ENCODE peak calls at places on chromosome 22, in ten cellular contexts. Q is tibial artery, M is stomach, V is HCT116, R is A549, B is retinal pigment epithelial cell, A is foreskin fibroblast, C is uterus, E is cardiac fibroblast, I is prostate gland. Y is an unnamed sample.

GRCh38 chr22:49088801-49089791 is 738.6 kb downstream of the BRD1 start:
- DNase-seq in I (no peak), A (no peak), B (no peak), E (no peak), M (no peak), C (no peak), R (no peak), Q (no peak), V (no peak), Y (no peak)

GRCh38 chr22:24996420-24996952 is 44.0 kb downstream of the KIAA1671 start:
- DNase-seq in Q (no peak), C (no peak), M (no peak), E (peak), I (peak), B (peak), R (peak), A (peak), V (peak), Y (peak)

GRCh38 chr22:50576806-50577696 is 1.2 kb downstream of the CPT1B start:
- DNase-seq in R (no peak), E (no peak), I (no peak), B (no peak), V (no peak), C (no peak), A (no peak), Q (no peak), M (no peak), Y (no peak)

GRCh38 chr22:41177040-41177625 is 28.0 kb upstream of the L3MBTL2 start:
- DNase-seq in C (no peak), R (no peak), B (no peak), A (no peak), Q (no peak), I (no peak), E (no peak), V (no peak), M (no peak), Y (no peak)

GRCh38 chr22:28822930-28823481 is 22.6 kb upstream of the XBP1 start:
- DNase-seq in V (no peak), B (no peak), Q (no peak), C (no peak), M (peak), E (no peak), I (peak), A (no peak), R (no peak), Y (no peak)

GRCh38 chr22:19967850-19968449 is 26.3 kb upstream of the TXNRD2 start:
- DNase-seq in R (no peak), M (no peak), E (no peak), V (no peak), I (no peak), Q (no peak), C (no peak), B (no peak), A (no peak), Y (no peak)

GRCh38 chr22:29719894-29720645 is at the start of gene CABP7:
- DNase-seq in E (no peak), I (no peak), B (no peak), M (no peak), V (no peak), R (no peak), C (no peak), A (peak), Q (no peak), Y (no peak)

GRCh38 chr22:20779813-20780148 is 5.9 kb downstream of the SERPIND1 start:
- DNase-seq in M (no peak), B (peak), V (no peak), R (no peak), Q (no peak), E (peak), C (no peak), A (peak), I (no peak), Y (peak)

GRCh38 chr22:43399980-43400358 is 11.8 kb upstream of the MPPED1 start:
- DNase-seq in B (no peak), I (no peak), C (no peak), M (no peak), A (no peak), Q (no peak), E (no peak), R (no peak), V (no peak), Y (no peak)

GRCh38 chr22:16964366-16964765 is 43.7 kb downstream of the GAB4 start:
- DNase-seq in Q (no peak), M (no peak), I (no peak), V (no peak), R (no peak), E (no peak), C (no peak), A (no peak), B (no peak), Y (no peak)

GRCh38 chr22:16965083-16965482 is 42.9 kb downstream of the GAB4 start:
- DNase-seq in M (no peak), I (no peak), B (no peak), R (no peak), A (no peak), Q (no peak), E (no peak), C (no peak), V (no peak), Y (no peak)

GRCh38 chr22:16961477-16962186 is 46.4 kb downstream of the GAB4 start:
- DNase-seq in A (no peak), M (no peak), V (no peak), I (no peak), B (no peak), E (no peak), Q (no peak), C (no peak), R (no peak), Y (no peak)

GRCh38 chr22:16962501-16962900 is 45.5 kb downstream of the GAB4 start:
- DNase-seq in A (no peak), Q (no peak), B (no peak), M (no peak), R (no peak), C (no peak), I (no peak), V (no peak), E (no peak), Y (no peak)

DNA sequence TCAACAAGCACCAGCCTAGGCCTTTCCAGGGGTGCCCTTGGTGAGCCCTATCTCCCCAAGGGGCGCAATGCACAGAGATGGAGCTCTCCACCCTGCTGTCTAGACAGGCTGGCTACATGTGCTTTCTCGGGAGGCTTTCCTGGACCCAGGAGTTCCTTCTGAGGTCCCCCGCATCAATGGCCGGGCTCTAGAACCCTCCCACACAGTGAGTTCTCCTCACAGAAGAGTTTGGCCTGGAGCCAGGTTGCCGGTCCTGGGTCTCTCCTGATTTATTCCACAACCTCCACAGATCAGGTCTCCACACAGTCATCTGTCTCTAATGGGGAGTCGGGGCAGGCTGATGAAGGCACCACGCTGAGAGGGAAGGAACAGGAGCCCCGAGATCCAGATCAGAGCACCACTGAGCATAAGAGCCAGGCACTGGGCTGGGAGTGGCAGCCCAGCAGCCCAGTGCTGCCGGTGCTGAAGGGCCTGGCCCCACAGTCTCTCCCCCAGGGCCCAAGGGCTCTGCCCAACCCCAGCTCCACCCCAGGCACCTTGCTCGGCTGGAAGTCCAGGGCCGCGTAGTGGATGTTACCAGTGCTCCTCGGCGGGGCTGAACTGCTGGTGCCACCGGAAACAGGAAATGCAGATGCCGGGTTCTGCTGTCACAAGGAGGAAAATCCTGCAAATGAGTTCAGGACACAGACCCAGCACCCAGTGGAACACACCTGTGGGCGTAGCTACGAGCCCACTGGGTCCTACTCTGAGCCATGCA is 44.7 kb downstream of the GAB4 start:
- DNase-seq in I (no peak), R (no peak), C (no peak), Q (no peak), A (no peak), E (no peak), B (no peak), M (no peak), V (no peak), Y (no peak)
- H3K4me3 ChIP-seq in I (no peak), R (no peak), C (no peak), Q (no peak), A (no peak), E (no peak), B (no peak), M (no peak), V (no peak), Y (no peak)

DNA sequence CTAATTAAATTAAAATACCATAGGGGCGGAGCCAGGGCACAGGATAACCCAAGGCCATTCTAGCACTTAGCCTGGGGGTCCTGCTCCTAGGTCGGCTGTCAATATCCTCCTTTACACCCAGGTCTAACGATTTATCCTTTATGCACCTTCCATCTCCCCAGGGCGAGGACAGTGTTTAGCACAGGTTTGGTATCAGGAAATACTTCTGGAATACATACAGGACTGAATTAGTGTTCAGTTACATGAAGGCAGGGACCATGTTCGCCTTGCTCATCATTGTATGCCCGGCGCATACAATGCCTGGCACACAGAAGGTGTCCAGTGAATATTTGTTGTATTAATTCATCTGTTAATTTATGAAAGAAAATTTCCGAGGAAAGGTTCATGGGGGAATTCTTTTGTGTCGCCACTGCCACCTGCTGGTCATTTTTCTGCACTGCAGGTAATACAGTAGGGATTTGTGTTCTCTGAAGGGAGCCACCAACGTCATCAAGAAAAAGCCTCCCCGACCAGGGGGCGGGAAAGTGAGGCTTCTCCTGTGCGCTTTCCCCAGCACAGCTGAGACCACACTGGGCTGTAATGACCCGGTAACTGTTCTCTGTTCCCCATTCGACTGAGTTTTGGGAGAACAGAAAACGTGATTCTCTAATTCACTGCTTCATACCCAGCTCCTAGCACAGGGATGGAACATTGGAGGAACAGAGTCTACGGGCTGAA is 68.7 kb upstream of the ASPHD2 start:
- DNase-seq in B (peak), M (peak), A (peak), V (peak), Q (peak), E (peak), I (peak), R (peak), C (peak), Y (peak)
- TF ChIP-seq CTCF in B (peak), M (peak), A (peak), V (peak), Q (peak), E (peak), I (peak), R (peak), C (peak), Y (peak)

DNA sequence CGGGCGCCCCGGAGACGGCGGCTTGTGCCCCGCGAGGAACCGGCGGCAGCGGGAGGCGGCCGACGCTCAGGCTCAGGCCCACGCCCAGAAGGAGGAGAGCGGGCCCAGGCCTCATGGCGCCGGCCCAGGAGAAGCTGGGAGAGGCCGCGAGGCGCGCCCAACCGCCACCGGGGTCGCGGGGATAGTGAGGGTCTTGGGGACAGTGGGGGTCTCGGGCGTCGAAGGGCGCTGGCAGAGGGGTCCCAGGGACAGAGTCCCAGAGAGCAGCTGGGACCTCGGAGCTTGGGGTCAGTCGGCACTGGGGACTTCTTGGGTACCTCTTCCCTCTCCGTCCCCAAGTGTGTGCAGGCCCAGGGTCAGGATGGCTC is at the start of gene PKDREJ:
- DNase-seq in C (no peak), M (no peak), I (no peak), B (no peak), V (no peak), Q (no peak), R (no peak), E (no peak), A (no peak), Y (no peak)
- H3K4me3 ChIP-seq in C (no peak), M (peak), I (peak), B (no peak), V (no peak), Q (peak), R (no peak), E (no peak), A (no peak), Y (no peak)

GRCh38 chr22:37951305-37951704 is 2.1 kb downstream of the C22orf23 start:
- DNase-seq in C (no peak), E (no peak), M (no peak), V (no peak), B (no peak), Q (no peak), I (no peak), A (peak), R (peak), Y (peak)
- TF ChIP-seq CTCF in C (no peak), E (no peak), M (no peak), V (no peak), B (peak), Q (no peak), I (no peak), A (no peak), R (no peak), Y (peak)

GRCh38 chr22:36211237-36211881 is 9.8 kb upstream of the APOL4 start:
- DNase-seq in V (no peak), Q (peak), A (no peak), I (no peak), C (no peak), R (no peak), M (no peak), B (no peak), E (peak), Y (peak)

GRCh38 chr22:36213596-36213995 is 12.0 kb upstream of the APOL4 start:
- DNase-seq in E (no peak), M (no peak), I (no peak), V (no peak), B (no peak), C (no peak), Q (no peak), R (no peak), A (no peak), Y (no peak)

GRCh38 chr22:36208934-36209333 is 7.3 kb upstream of the APOL4 start:
- DNase-seq in B (no peak), R (no peak), C (no peak), A (no peak), M (no peak), E (no peak), V (no peak), Q (no peak), I (no peak), Y (no peak)

GRCh38 chr22:36215976-36216375 is 14.4 kb upstream of the APOL4 start:
- DNase-seq in I (no peak), C (no peak), V (no peak), Q (no peak), R (no peak), A (no peak), E (no peak), B (no peak), M (no peak), Y (no peak)

DNA sequence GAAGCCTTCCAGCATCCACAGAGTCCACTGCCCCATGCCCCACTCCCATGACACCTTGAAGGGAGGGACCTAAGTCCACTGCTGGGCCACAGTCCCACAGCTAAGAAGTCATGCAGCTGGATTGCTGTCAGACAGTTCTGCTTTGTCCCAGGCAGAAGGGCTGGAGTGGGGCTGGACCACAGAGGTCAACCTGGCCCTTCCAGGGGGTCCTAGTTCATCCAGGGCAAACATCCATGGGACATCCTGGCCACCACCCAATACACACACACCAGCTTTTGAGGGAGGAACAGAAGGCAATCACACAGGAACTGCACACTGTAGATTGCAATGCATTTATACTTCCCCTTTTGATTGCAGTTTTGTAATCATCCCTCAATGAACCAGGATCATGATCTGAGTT is 11.3 kb upstream of the APOL4 start:
- DNase-seq in R (no peak), Q (no peak), M (no peak), E (no peak), V (no peak), A (no peak), I (no peak), B (no peak), C (no peak), Y (no peak)
- H3K4me3 ChIP-seq in R (no peak), Q (no peak), M (no peak), E (no peak), V (no peak), A (no peak), I (no peak), B (no peak), C (no peak), Y (no peak)

DNA sequence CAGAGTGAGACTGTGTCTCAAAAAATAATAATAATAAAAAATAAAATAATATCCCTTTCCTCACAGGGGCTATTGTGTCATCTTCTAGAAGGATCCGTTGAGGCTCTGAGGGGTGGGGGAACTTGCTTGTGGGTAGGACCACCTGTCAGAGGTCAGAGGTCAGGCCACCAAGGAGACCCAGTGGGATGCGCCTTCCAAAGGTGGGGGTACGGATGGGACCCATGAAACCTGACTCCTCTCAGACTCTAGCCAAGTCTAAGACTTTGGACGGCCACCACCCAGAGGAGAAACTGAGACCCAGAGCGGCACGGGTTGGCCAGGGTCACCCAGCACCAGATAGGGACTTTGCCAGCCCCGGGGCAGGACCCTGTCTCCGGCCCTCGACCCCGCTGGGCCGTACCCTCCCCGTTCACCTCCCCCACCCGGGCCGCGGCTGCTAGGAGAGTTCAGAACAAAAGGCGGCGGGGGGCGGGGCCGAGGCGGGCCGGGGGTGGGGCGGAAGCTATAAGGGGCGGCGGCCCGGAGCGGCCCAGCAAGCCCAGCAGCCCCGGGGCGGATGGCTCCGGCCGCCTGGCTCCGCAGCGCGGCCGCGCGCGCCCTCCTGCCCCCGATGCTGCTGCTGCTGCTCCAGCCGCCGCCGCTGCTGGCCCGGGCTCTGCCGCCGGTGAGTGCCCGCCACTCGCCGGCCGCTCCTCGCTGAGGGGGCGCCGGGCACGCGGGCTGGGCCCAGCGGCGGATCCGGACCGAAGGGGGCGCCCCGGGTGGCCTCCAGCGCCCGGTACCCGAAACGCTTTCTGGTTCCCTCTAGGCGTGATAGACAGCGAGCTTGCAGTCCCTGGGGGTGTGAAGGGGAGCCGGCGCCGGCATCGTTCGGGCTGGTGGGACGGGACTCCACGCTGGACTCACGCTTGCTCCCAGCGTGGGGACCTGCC is at the start of gene MMP11:
- DNase-seq in V (no peak), C (peak), R (no peak), Q (peak), A (peak), E (peak), I (peak), B (no peak), M (peak), Y (no peak)
- TF ChIP-seq CTCF in V (no peak), C (no peak), R (no peak), Q (peak), A (no peak), E (no peak), I (no peak), B (peak), M (no peak), Y (no peak)

DNA sequence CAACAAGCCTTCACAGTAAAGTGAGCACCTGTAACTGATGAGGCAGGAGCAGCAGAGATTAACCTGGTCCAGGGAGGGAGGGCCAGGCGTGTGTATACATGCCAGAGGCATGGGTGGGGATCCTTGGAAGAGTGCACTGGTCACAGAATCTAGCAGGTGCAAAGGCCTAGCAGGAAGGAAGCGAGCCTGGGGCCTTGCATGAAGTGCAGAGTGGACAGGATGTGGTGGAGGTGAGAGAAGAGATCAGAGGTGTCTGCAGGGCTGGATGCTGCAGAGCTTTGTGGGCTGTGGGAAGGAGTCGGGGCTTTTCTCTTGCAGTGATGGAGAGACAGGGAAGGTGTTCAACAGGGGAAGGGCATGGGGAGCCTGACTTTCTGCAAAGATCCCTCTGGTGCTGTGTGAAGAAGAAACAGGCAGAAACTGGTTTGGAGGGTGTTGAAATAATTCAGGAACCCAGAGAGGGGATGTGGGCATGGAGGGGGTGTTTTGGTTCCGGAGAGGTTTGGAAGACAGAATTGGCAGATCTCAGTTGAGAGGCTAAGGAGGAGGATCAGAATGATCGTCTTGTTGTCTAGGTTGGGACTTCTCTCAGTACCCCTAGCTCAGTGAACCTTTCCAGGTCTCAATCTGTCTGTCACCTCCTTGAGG is 2.6 kb upstream of the TPST2 start:
- DNase-seq in R (no peak), V (no peak), I (no peak), A (no peak), C (no peak), E (no peak), B (no peak), M (peak), Q (no peak), Y (no peak)
- H3K4me3 ChIP-seq in R (no peak), V (no peak), I (no peak), A (no peak), C (no peak), E (no peak), B (no peak), M (no peak), Q (no peak), Y (no peak)

GRCh38 chr22:31104869-31105268 is 2.5 kb downstream of the SELENOM start:
- DNase-seq in M (no peak), B (no peak), V (no peak), I (no peak), R (no peak), C (peak), Q (peak), A (no peak), E (no peak), Y (no peak)
- TF ChIP-seq CTCF in M (no peak), B (peak), V (no peak), I (no peak), R (no peak), C (peak), Q (peak), A (no peak), E (no peak), Y (peak)